ENCODE peak calls at places on chromosomes 2 and 18, in seven cellular contexts. One of them, this sample, is unnamed.

GRCh38 chr2:220228310-220229006 is 601.0 kb downstream of the SLC4A3 start:
- DNase-seq in EH: peak
- DNase-seq in transverse colon: no peak
- DNase-seq in ureter: no peak
- DNase-seq in bronchial epithelial cell: peak
- DNase-seq in neuronal stem cell: no peak
- DNase-seq in NCI-H1105: no peak
- DNase-seq in this sample: no peak

GRCh38 chr2:224038049-224038829 is 847 bp downstream of the SERPINE2 start:
- DNase-seq in EH: peak
- DNase-seq in transverse colon: peak
- DNase-seq in ureter: no peak
- DNase-seq in bronchial epithelial cell: peak
- DNase-seq in neuronal stem cell: peak
- DNase-seq in NCI-H1105: peak
- DNase-seq in this sample: peak

GRCh38 chr2:159939946-159940345 is 122.5 kb downstream of the PLA2R1 start:
- DNase-seq in EH: peak
- DNase-seq in transverse colon: no peak
- DNase-seq in ureter: no peak
- DNase-seq in bronchial epithelial cell: peak
- DNase-seq in neuronal stem cell: no peak
- DNase-seq in NCI-H1105: no peak
- DNase-seq in this sample: peak

GRCh38 chr2:128644745-128645256 is 326.1 kb upstream of the HS6ST1 start:
- DNase-seq in EH: peak
- DNase-seq in transverse colon: no peak
- DNase-seq in ureter: peak
- DNase-seq in bronchial epithelial cell: peak
- DNase-seq in neuronal stem cell: peak
- DNase-seq in NCI-H1105: no peak
- DNase-seq in this sample: no peak

GRCh38 chr2:36362291-36362690 is 6.7 kb downstream of the CRIM1 start:
- DNase-seq in EH: peak
- DNase-seq in transverse colon: no peak
- DNase-seq in ureter: no peak
- DNase-seq in bronchial epithelial cell: peak
- DNase-seq in neuronal stem cell: no peak
- DNase-seq in NCI-H1105: no peak
- DNase-seq in this sample: no peak

GRCh38 chr18:70154591-70155194 is 50.8 kb downstream of the RTTN start:
- DNase-seq in EH: peak
- DNase-seq in transverse colon: no peak
- DNase-seq in ureter: no peak
- DNase-seq in bronchial epithelial cell: no peak
- DNase-seq in neuronal stem cell: no peak
- DNase-seq in NCI-H1105: no peak
- DNase-seq in this sample: no peak

GRCh38 chr2:5507374-5507773 is 184.8 kb upstream of the SOX11 start:
- DNase-seq in EH: no peak
- DNase-seq in transverse colon: no peak
- DNase-seq in ureter: no peak
- DNase-seq in bronchial epithelial cell: no peak
- DNase-seq in neuronal stem cell: no peak
- DNase-seq in NCI-H1105: no peak
- DNase-seq in this sample: no peak

GRCh38 chr18:30142248-30142647 is 900.3 kb downstream of the DSC3 start:
- DNase-seq in EH: no peak
- DNase-seq in transverse colon: no peak
- DNase-seq in ureter: no peak
- DNase-seq in bronchial epithelial cell: no peak
- DNase-seq in neuronal stem cell: no peak
- DNase-seq in NCI-H1105: no peak
- DNase-seq in this sample: no peak

GRCh38 chr2:222448806-222449205 is 24.5 kb downstream of the SGPP2 start:
- DNase-seq in EH: peak
- DNase-seq in transverse colon: peak
- DNase-seq in ureter: no peak
- DNase-seq in bronchial epithelial cell: no peak
- DNase-seq in neuronal stem cell: no peak
- DNase-seq in NCI-H1105: no peak
- DNase-seq in this sample: peak

GRCh38 chr18:57833441-57834101 is 30.5 kb upstream of the ATP8B1 start:
- DNase-seq in EH: peak
- DNase-seq in transverse colon: no peak
- DNase-seq in ureter: no peak
- DNase-seq in bronchial epithelial cell: peak
- DNase-seq in neuronal stem cell: no peak
- DNase-seq in NCI-H1105: no peak
- DNase-seq in this sample: no peak

GRCh38 chr2:25276569-25277465 is 64.9 kb downstream of the DNMT3A start:
- DNase-seq in EH: peak
- DNase-seq in transverse colon: peak
- DNase-seq in ureter: peak
- DNase-seq in bronchial epithelial cell: no peak
- DNase-seq in neuronal stem cell: no peak
- DNase-seq in NCI-H1105: no peak
- DNase-seq in this sample: no peak

GRCh38 chr18:155688-156087 is 2.7 kb upstream of the USP14 start:
- DNase-seq in EH: no peak
- DNase-seq in transverse colon: no peak
- DNase-seq in ureter: no peak
- DNase-seq in bronchial epithelial cell: no peak
- DNase-seq in neuronal stem cell: no peak
- DNase-seq in NCI-H1105: no peak
- DNase-seq in this sample: no peak

GRCh38 chr2:127670957-127671290 is 4.4 kb downstream of the LIMS2 start:
- DNase-seq in EH: no peak
- DNase-seq in transverse colon: no peak
- DNase-seq in ureter: peak
- DNase-seq in bronchial epithelial cell: no peak
- DNase-seq in neuronal stem cell: no peak
- DNase-seq in NCI-H1105: no peak
- DNase-seq in this sample: no peak

GRCh38 chr2:235467586-235467985 is 26.3 kb upstream of the AGAP1 start:
- DNase-seq in EH: peak
- DNase-seq in transverse colon: no peak
- DNase-seq in ureter: no peak
- DNase-seq in bronchial epithelial cell: peak
- DNase-seq in neuronal stem cell: no peak
- DNase-seq in NCI-H1105: no peak
- DNase-seq in this sample: peak

GRCh38 chr18:77608807-77609206 is 359.2 kb downstream of the GALR1 start:
- DNase-seq in EH: no peak
- DNase-seq in transverse colon: no peak
- DNase-seq in ureter: no peak
- DNase-seq in bronchial epithelial cell: no peak
- DNase-seq in neuronal stem cell: no peak
- DNase-seq in NCI-H1105: no peak
- DNase-seq in this sample: no peak

GRCh38 chr2:240622631-240623235 is 2.5 kb upstream of the GPR35 start:
- DNase-seq in EH: no peak
- DNase-seq in transverse colon: peak
- DNase-seq in ureter: no peak
- DNase-seq in bronchial epithelial cell: no peak
- DNase-seq in neuronal stem cell: no peak
- DNase-seq in NCI-H1105: no peak
- DNase-seq in this sample: no peak

GRCh38 chr18:74397572-74397971 is 59.5 kb downstream of the DIPK1C start:
- DNase-seq in EH: no peak
- DNase-seq in transverse colon: no peak
- DNase-seq in ureter: no peak
- DNase-seq in bronchial epithelial cell: no peak
- DNase-seq in neuronal stem cell: no peak
- DNase-seq in NCI-H1105: no peak
- DNase-seq in this sample: no peak

GRCh38 chr2:36322108-36322507 is 33.5 kb upstream of the CRIM1 start:
- DNase-seq in EH: peak
- DNase-seq in transverse colon: no peak
- DNase-seq in ureter: no peak
- DNase-seq in bronchial epithelial cell: peak
- DNase-seq in neuronal stem cell: no peak
- DNase-seq in NCI-H1105: no peak
- DNase-seq in this sample: peak

GRCh38 chr2:86787701-86788100 is 3.0 kb downstream of the CD8A start:
- DNase-seq in EH: no peak
- DNase-seq in transverse colon: no peak
- DNase-seq in ureter: no peak
- DNase-seq in bronchial epithelial cell: no peak
- DNase-seq in neuronal stem cell: no peak
- DNase-seq in NCI-H1105: peak
- DNase-seq in this sample: peak

GRCh38 chr2:17813742-17814458 is 2.4 kb upstream of the MSGN1 start:
- DNase-seq in EH: peak
- DNase-seq in transverse colon: no peak
- DNase-seq in ureter: no peak
- DNase-seq in bronchial epithelial cell: no peak
- DNase-seq in neuronal stem cell: no peak
- DNase-seq in NCI-H1105: no peak
- DNase-seq in this sample: peak

GRCh38 chr18:62981566-62981965 is 266.2 kb downstream of the PHLPP1 start:
- DNase-seq in EH: no peak
- DNase-seq in transverse colon: no peak
- DNase-seq in ureter: no peak
- DNase-seq in bronchial epithelial cell: no peak
- DNase-seq in neuronal stem cell: no peak
- DNase-seq in NCI-H1105: no peak
- DNase-seq in this sample: no peak

GRCh38 chr2:36820942-36821605 is 124.6 kb downstream of the VIT start:
- DNase-seq in EH: no peak
- DNase-seq in transverse colon: peak
- DNase-seq in ureter: no peak
- DNase-seq in bronchial epithelial cell: no peak
- DNase-seq in neuronal stem cell: no peak
- DNase-seq in NCI-H1105: no peak
- DNase-seq in this sample: no peak

GRCh38 chr2:220533485-220533884 is 906.1 kb downstream of the SLC4A3 start:
- DNase-seq in EH: peak
- DNase-seq in transverse colon: no peak
- DNase-seq in ureter: no peak
- DNase-seq in bronchial epithelial cell: peak
- DNase-seq in neuronal stem cell: no peak
- DNase-seq in NCI-H1105: no peak
- DNase-seq in this sample: peak

GRCh38 chr18:54232485-54233227 is 8.2 kb upstream of the MBD2 start:
- DNase-seq in EH: no peak
- DNase-seq in transverse colon: no peak
- DNase-seq in ureter: no peak
- DNase-seq in bronchial epithelial cell: no peak
- DNase-seq in neuronal stem cell: no peak
- DNase-seq in NCI-H1105: no peak
- DNase-seq in this sample: no peak

GRCh38 chr2:133054297-133054696 is 384.3 kb upstream of the LYPD1 start:
- DNase-seq in EH: peak
- DNase-seq in transverse colon: no peak
- DNase-seq in ureter: no peak
- DNase-seq in bronchial epithelial cell: no peak
- DNase-seq in neuronal stem cell: no peak
- DNase-seq in NCI-H1105: no peak
- DNase-seq in this sample: no peak

GRCh38 chr2:61438670-61439069 is 32.2 kb downstream of the USP34 start:
- DNase-seq in EH: no peak
- DNase-seq in transverse colon: no peak
- DNase-seq in ureter: no peak
- DNase-seq in bronchial epithelial cell: no peak
- DNase-seq in neuronal stem cell: no peak
- DNase-seq in NCI-H1105: no peak
- DNase-seq in this sample: no peak

GRCh38 chr2:99420031-99420430 is 69.8 kb downstream of the REV1 start:
- DNase-seq in EH: peak
- DNase-seq in transverse colon: no peak
- DNase-seq in ureter: no peak
- DNase-seq in bronchial epithelial cell: no peak
- DNase-seq in neuronal stem cell: no peak
- DNase-seq in NCI-H1105: no peak
- DNase-seq in this sample: no peak

GRCh38 chr18:62788111-62788510 is 72.8 kb downstream of the PHLPP1 start:
- DNase-seq in EH: no peak
- DNase-seq in transverse colon: no peak
- DNase-seq in ureter: no peak
- DNase-seq in bronchial epithelial cell: no peak
- DNase-seq in neuronal stem cell: no peak
- DNase-seq in NCI-H1105: no peak
- DNase-seq in this sample: no peak

GRCh38 chr18:35171315-35171987 is 69.4 kb upstream of the ZNF397 start:
- DNase-seq in EH: no peak
- DNase-seq in transverse colon: no peak
- DNase-seq in ureter: no peak
- DNase-seq in bronchial epithelial cell: peak
- DNase-seq in neuronal stem cell: no peak
- DNase-seq in NCI-H1105: no peak
- DNase-seq in this sample: no peak

GRCh38 chr18:55477537-55478300 is 110.3 kb downstream of the TCF4 start:
- DNase-seq in EH: peak
- DNase-seq in transverse colon: no peak
- DNase-seq in ureter: no peak
- DNase-seq in bronchial epithelial cell: peak
- DNase-seq in neuronal stem cell: no peak
- DNase-seq in NCI-H1105: no peak
- DNase-seq in this sample: peak

GRCh38 chr2:10432315-10433181 is 15.6 kb downstream of the ODC1 start:
- DNase-seq in EH: peak
- DNase-seq in transverse colon: peak
- DNase-seq in ureter: no peak
- DNase-seq in bronchial epithelial cell: no peak
- DNase-seq in neuronal stem cell: no peak
- DNase-seq in NCI-H1105: no peak
- DNase-seq in this sample: peak